ENCODE peak calls at places on chromosomes 13 and 19, in five cellular contexts. Z, O, R, Q and S are unnamed samples.
A peak's percentile ranks its signal among the peaks of the same experiment; 100 is the strongest.

GRCh38 chr19:18541992-18542935 is 1.1 kb downstream of the FKBP8 start:
- DNase-seq in Z (no peak), O (no peak), R (no peak), Q (no peak), S (no peak)

GRCh38 chr13:73984949-73985691 is 149.1 kb downstream of the KLF12 start:
- DNase-seq in Z (no peak), O (no peak), R (no peak), Q (no peak), S (no peak)

GRCh38 chr13:82698941-82699340 is 1183.3 kb downstream of the SLITRK1 start:
- DNase-seq in Z (no peak), O (no peak), R (no peak), Q (no peak), S (no peak)

GRCh38 chr13:20810808-20811207 is 37.0 kb upstream of the EEF1AKMT1 start:
- DNase-seq in Z (no peak), O (no peak), R (no peak), Q (no peak), S (no peak)

GRCh38 chr13:36346222-36347083 is at the start of gene SPART:
- DNase-seq in Z (peak; percentile 90), O (peak; percentile 97), R (peak; percentile 67), Q (peak; percentile 83), S (peak; percentile 82)

GRCh38 chr13:111597041-111598017 is 276.9 kb downstream of the TEX29 start:
- DNase-seq in Z (no peak), O (no peak), R (no peak), Q (no peak), S (no peak)

GRCh38 chr19:16258440-16258903 is 60.8 kb downstream of the AP1M1 start:
- DNase-seq in Z (peak; percentile 14), O (peak; percentile 54), R (no peak), Q (no peak), S (no peak)

GRCh38 chr13:111422352-111422751 is 101.9 kb downstream of the TEX29 start:
- DNase-seq in Z (no peak), O (no peak), R (no peak), Q (no peak), S (no peak)

GRCh38 chr13:85509512-85509911 is 289.7 kb downstream of the SLITRK6 start:
- DNase-seq in Z (peak; percentile 63), O (no peak), R (no peak), Q (peak; percentile 73), S (no peak)

GRCh38 chr19:39030854-39031367 is 1.4 kb downstream of the FBXO27 start:
- DNase-seq in Z (no peak), O (no peak), R (no peak), Q (no peak), S (no peak)

GRCh38 chr19:53195265-53195879 is 2.2 kb upstream of the ZNF665 start:
- DNase-seq in Z (peak; percentile 82), O (peak; percentile 92), R (peak; percentile 58), Q (peak; percentile 67), S (peak; percentile 66)

GRCh38 chr19:1262687-1263123 is 6.4 kb upstream of the CIRBP start:
- DNase-seq in Z (no peak), O (no peak), R (no peak), Q (no peak), S (no peak)

GRCh38 chr13:99218545-99218944 is 17.9 kb downstream of the UBAC2 start:
- DNase-seq in Z (no peak), O (peak; percentile 85), R (no peak), Q (no peak), S (no peak)

GRCh38 chr19:40601061-40601973 is at the start of gene LTBP4:
- DNase-seq in Z (no peak), O (no peak), R (no peak), Q (no peak), S (no peak)

GRCh38 chr13:23620613-23621315 is 50.6 kb downstream of the TNFRSF19 start:
- DNase-seq in Z (no peak), O (no peak), R (no peak), Q (no peak), S (no peak)

GRCh38 chr13:59721889-59722579 is 441.7 kb downstream of the DIAPH3 start:
- DNase-seq in Z (no peak), O (no peak), R (no peak), Q (no peak), S (no peak)

GRCh38 chr19:38247734-38248268 is 8.4 kb downstream of the PPP1R14A start:
- DNase-seq in Z (no peak), O (no peak), R (no peak), Q (no peak), S (no peak)

GRCh38 chr19:30696514-30696913 is 324.3 kb downstream of the ZNF536 start:
- DNase-seq in Z (no peak), O (no peak), R (no peak), Q (peak; percentile 78), S (peak; percentile 51)

DNA sequence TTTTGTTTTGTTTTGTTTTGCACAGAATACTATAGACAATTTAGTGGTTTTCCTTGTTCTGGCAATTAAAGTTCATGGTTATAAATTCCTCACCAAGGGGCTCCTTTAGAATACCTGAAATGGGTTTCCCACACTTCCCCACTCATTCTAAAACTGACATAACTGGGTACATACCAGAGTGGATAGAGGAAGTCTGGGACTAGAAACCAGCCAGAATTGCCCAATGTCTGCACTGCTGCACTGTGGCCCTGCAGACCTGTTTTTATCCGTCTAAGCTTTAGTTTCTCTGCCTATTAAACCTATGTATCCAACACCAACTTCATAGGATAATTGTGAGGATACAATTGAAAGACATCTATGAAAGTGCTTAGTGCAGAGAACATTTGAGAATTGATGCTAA is 498.6 kb downstream of the KCTD12 start:
- DNase-seq in Z (no peak), O (no peak), R (no peak), Q (no peak), S (no peak)
- TF ChIP-seq CTCF in Z (no peak), O (no peak), R (no peak), Q (no peak), S (no peak)

GRCh38 chr19:3850320-3850972 is 18.4 kb downstream of the ZFR2 start:
- DNase-seq in Z (no peak), O (no peak), R (no peak), Q (no peak), S (no peak)

GRCh38 chr19:3851254-3852176 is 17.3 kb downstream of the ZFR2 start:
- DNase-seq in Z (no peak), O (no peak), R (no peak), Q (no peak), S (no peak)

GRCh38 chr19:3849787-3850186 is 19.1 kb downstream of the ZFR2 start:
- DNase-seq in Z (no peak), O (no peak), R (no peak), Q (no peak), S (no peak)

GRCh38 chr19:3852177-3852511 is 16.7 kb downstream of the ZFR2 start:
- DNase-seq in Z (no peak), O (no peak), R (no peak), Q (no peak), S (no peak)

GRCh38 chr19:3849092-3849491 is 19.7 kb downstream of the ZFR2 start:
- DNase-seq in Z (no peak), O (no peak), R (no peak), Q (no peak), S (no peak)
- TF ChIP-seq CTCF in Z (peak; percentile 54), O (no peak), R (peak; percentile 46), Q (no peak), S (peak; percentile 60)

GRCh38 chr13:25882732-25883357 is 169.0 kb downstream of the SHISA2 start:
- DNase-seq in Z (no peak), O (no peak), R (no peak), Q (no peak), S (no peak)
- TF ChIP-seq CTCF in Z (no peak), O (no peak), R (no peak), Q (no peak), S (no peak)

GRCh38 chr13:102724923-102725322 is 30.1 kb upstream of the METTL21C start:
- DNase-seq in Z (peak; percentile 54), O (no peak), R (peak; percentile 54), Q (peak; percentile 42), S (no peak)
- TF ChIP-seq CTCF in Z (peak; percentile 63), O (no peak), R (peak; percentile 61), Q (peak; percentile 59), S (no peak)

GRCh38 chr19:45474191-45474940 is 6.6 kb downstream of the FOSB start:
- DNase-seq in Z (peak; percentile 16), O (no peak), R (no peak), Q (no peak), S (no peak)
- TF ChIP-seq CTCF in Z (no peak), O (no peak), R (no peak), Q (no peak), S (no peak)

GRCh38 chr19:58217069-58217481 is 11.6 kb upstream of the ZNF544 start:
- DNase-seq in Z (no peak), O (peak; percentile 87), R (no peak), Q (no peak), S (no peak)

GRCh38 chr19:58213075-58213369 is 15.7 kb upstream of the ZNF544 start:
- DNase-seq in Z (no peak), O (no peak), R (no peak), Q (no peak), S (no peak)

GRCh38 chr19:58217607-58218391 is 10.9 kb upstream of the ZNF544 start:
- DNase-seq in Z (no peak), O (no peak), R (no peak), Q (no peak), S (no peak)

GRCh38 chr19:58218899-58219298 is 9.8 kb upstream of the ZNF544 start:
- DNase-seq in Z (no peak), O (peak; percentile 42), R (no peak), Q (peak; percentile 55), S (no peak)
- TF ChIP-seq CTCF in Z (peak; percentile 29), O (peak; percentile 6), R (no peak), Q (no peak), S (no peak)

GRCh38 chr13:43132228-43132627 is 108.8 kb downstream of the DNAJC15 start:
- DNase-seq in Z (peak; percentile 48), O (peak; percentile 60), R (no peak), Q (peak; percentile 22), S (no peak)
- TF ChIP-seq CTCF in Z (peak; percentile 62), O (no peak), R (peak; percentile 14), Q (peak; percentile 28), S (peak; percentile 42)

GRCh38 chr19:7920520-7921301 is 573 bp downstream of the SNAPC2 start:
- DNase-seq in Z (peak; percentile 98), O (peak; percentile 100), R (peak; percentile 86), Q (peak; percentile 96), S (peak; percentile 92)

GRCh38 chr19:7916908-7917291 is 2.3 kb downstream of the TGFBR3L start:
- DNase-seq in Z (no peak), O (no peak), R (no peak), Q (no peak), S (no peak)

GRCh38 chr19:7917292-7918061 is 2.7 kb upstream of the SNAPC2 start:
- DNase-seq in Z (peak; percentile 29), O (peak; percentile 50), R (no peak), Q (peak; percentile 61), S (no peak)

GRCh38 chr19:7919681-7920519 is at the start of gene SNAPC2:
- DNase-seq in Z (peak; percentile 92), O (peak; percentile 95), R (peak; percentile 66), Q (peak; percentile 94), S (peak; percentile 95)

GRCh38 chr19:7918615-7919421 is 1.3 kb upstream of the SNAPC2 start:
- DNase-seq in Z (no peak), O (no peak), R (no peak), Q (no peak), S (no peak)
- TF ChIP-seq CTCF in Z (no peak), O (no peak), R (no peak), Q (no peak), S (no peak)